ENCODE peak calls at places on chromosomes 11 and 22, in four cellular contexts. J is mesothelial cell of epicardium, I is upper lobe of right lung, D is ovary. M is an unnamed sample.

GRCh38 chr22:37627545-37627944 is 11.9 kb upstream of the SH3BP1 start:
- DNase-seq in J (no peak), I (no peak), D (no peak), M (no peak)

GRCh38 chr11:128716661-128717210 is 22.9 kb downstream of the FLI1 start:
- DNase-seq in J (no peak), I (no peak), D (no peak), M (no peak)

GRCh38 chr22:27880778-27881394 is 38.2 kb downstream of the PITPNB start:
- DNase-seq in J (no peak), I (no peak), D (no peak), M (peak; percentile 46)

GRCh38 chr11:102061276-102061675 is 14.0 kb downstream of the CFAP300 start:
- DNase-seq in J (no peak), I (no peak), D (no peak), M (no peak)

GRCh38 chr22:36562261-36562835 is 33.4 kb upstream of the EIF3D start:
- DNase-seq in J (no peak), I (no peak), D (no peak), M (peak; percentile 46)

GRCh38 chr11:67281552-67282150 is 7.5 kb upstream of the ANKRD13D start:
- DNase-seq in J (no peak), I (peak; percentile 58), D (peak; percentile 33), M (no peak)

GRCh38 chr22:42596376-42596775 is 18.3 kb downstream of the POLDIP3 start:
- DNase-seq in J (no peak), I (no peak), D (peak; percentile 53), M (no peak)

GRCh38 chr22:49052023-49052538 is 775.6 kb downstream of the BRD1 start:
- DNase-seq in J (no peak), I (peak; percentile 58), D (peak; percentile 45), M (no peak)

GRCh38 chr11:112182867-112183266 is 7.6 kb downstream of the BCO2 start:
- DNase-seq in J (no peak), I (no peak), D (no peak), M (no peak)

GRCh38 chr11:11263238-11264030 is 89.6 kb downstream of the CSNK2A3 start:
- DNase-seq in J (no peak), I (no peak), D (no peak), M (no peak)

GRCh38 chr22:28977481-28977971 is 84.1 kb downstream of the C22orf31 start:
- DNase-seq in J (no peak), I (no peak), D (no peak), M (peak; percentile 43)

GRCh38 chr11:116807601-116808261 is 15.4 kb downstream of the APOA4 start:
- DNase-seq in J (no peak), I (no peak), D (no peak), M (no peak)

GRCh38 chr11:975824-976223 is 50.2 kb downstream of the AP2A2 start:
- DNase-seq in J (no peak), I (no peak), D (peak; percentile 59), M (no peak)
- TF ChIP-seq CTCF in J (no peak), I (peak; percentile 11), D (no peak), M (no peak)

GRCh38 chr22:44729391-44730012 is 22.9 kb upstream of the ARHGAP8 start:
- DNase-seq in J (no peak), I (no peak), D (peak; percentile 87), M (no peak)
- TF ChIP-seq CTCF in J (no peak), I (peak; percentile 29), D (peak; percentile 38), M (no peak)

GRCh38 chr11:70796601-70797000 is 398.3 kb downstream of the CTTN start:
- DNase-seq in J (no peak), I (no peak), D (no peak), M (no peak)
- TF ChIP-seq CTCF in J (no peak), I (no peak), D (no peak), M (no peak)

DNA sequence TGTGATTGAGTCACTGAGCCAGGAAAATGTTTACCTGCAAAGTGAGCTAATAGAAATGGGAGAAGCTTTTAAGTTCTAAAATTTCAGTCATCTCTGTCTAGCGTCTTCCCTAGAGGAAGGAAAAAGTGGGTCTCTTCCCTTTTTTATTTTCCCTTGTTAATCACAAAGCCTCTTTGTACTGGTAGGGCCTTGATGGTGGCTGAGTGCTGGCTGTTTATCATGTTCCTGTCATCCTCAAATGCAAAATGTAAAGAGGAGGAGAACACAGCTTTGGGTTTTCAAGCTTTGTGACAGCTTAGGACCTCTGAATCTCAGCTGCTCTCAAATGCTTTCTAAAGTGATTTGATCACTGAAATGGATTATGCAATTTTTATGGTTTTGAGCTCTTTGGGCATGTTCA is 222.0 kb downstream of the TMEM135 start:
- DNase-seq in J (no peak), I (no peak), D (no peak), M (no peak)
- TF ChIP-seq CTCF in J (no peak), I (no peak), D (no peak), M (no peak)

GRCh38 chr11:123475478-123475877 is 45.4 kb downstream of the GRAMD1B start:
- DNase-seq in J (no peak), I (no peak), D (no peak), M (no peak)
- TF ChIP-seq CTCF in J (no peak), I (no peak), D (no peak), M (no peak)

GRCh38 chr11:114785820-114786219 is 107.5 kb downstream of the NXPE2 start:
- DNase-seq in J (no peak), I (no peak), D (no peak), M (no peak)
- TF ChIP-seq CTCF in J (no peak), I (no peak), D (no peak), M (no peak)

GRCh38 chr22:24969588-24970301 is 17.2 kb downstream of the KIAA1671 start:
- DNase-seq in J (no peak), I (no peak), D (no peak), M (no peak)

GRCh38 chr22:24964441-24964840 is 11.9 kb downstream of the KIAA1671 start:
- DNase-seq in J (no peak), I (no peak), D (no peak), M (no peak)

GRCh38 chr22:24962835-24963234 is 10.3 kb downstream of the KIAA1671 start:
- DNase-seq in J (no peak), I (no peak), D (no peak), M (no peak)

GRCh38 chr22:24968066-24968561 is 15.6 kb downstream of the KIAA1671 start:
- DNase-seq in J (no peak), I (no peak), D (no peak), M (no peak)

DNA sequence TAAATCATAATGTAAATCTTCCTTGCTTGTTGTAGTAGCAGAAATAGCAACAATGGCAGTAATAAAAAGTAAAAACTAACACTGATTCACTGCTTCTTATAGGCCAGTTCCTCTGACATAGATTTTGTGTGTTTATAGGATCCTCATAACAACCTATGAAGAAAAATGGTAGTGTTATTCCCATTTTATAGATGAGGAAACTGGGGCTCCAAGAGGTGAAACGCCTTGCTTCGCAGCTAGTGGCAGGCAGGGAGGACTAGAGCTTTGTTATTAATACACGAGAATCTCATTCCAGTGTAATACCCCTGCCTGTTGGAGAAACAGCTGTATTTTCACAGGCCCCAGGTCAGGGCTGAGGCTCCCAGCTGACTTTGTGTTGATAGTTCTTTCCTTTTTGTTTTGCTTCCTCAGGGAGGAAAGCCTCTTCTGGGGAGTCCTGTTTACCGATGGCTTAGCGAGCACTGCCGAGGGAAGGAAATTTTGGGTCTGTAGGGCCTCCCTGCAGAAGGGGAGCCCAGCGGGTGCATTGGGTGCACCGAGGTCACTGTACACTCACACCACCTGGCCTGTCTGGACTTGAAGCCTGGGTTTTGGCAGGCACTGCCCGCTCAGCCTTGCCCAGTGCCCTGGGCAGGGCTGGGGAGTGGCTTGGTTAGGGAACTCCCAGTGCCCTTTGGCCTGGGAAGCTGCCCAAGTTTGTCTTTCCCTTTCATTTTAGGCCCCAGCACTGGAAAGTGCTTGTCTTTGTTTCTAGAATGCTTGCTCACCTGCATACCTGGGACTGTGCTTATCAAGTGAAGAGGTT is 13.5 kb downstream of the KIAA1671 start:
- DNase-seq in J (no peak), I (peak; percentile 86), D (peak; percentile 85), M (peak; percentile 59)
- TF ChIP-seq CTCF in J (no peak), I (no peak), D (no peak), M (no peak)

DNA sequence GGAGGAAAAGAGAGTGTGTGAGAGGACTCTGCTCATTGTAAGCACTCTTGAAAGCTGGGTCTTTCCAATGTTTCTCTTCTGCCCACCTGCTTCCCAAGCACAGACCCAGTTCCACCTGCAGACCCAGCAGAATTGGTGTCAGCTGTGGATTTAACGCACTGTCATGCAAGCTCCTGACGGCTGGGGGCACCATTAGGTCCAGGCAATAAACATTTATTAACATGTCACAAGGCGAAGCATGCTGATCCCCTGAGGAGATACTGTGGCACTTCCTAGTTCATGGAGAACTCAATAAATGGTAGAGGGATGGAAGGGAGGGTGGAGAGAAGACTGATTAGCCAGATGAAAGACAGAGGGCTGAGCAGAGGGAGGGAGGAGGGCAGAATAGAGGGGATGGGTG is 68.3 kb upstream of the TSPAN18 start:
- DNase-seq in J (no peak), I (no peak), D (no peak), M (peak; percentile 20)
- TF ChIP-seq CTCF in J (no peak), I (peak; percentile 18), D (no peak), M (no peak)

DNA sequence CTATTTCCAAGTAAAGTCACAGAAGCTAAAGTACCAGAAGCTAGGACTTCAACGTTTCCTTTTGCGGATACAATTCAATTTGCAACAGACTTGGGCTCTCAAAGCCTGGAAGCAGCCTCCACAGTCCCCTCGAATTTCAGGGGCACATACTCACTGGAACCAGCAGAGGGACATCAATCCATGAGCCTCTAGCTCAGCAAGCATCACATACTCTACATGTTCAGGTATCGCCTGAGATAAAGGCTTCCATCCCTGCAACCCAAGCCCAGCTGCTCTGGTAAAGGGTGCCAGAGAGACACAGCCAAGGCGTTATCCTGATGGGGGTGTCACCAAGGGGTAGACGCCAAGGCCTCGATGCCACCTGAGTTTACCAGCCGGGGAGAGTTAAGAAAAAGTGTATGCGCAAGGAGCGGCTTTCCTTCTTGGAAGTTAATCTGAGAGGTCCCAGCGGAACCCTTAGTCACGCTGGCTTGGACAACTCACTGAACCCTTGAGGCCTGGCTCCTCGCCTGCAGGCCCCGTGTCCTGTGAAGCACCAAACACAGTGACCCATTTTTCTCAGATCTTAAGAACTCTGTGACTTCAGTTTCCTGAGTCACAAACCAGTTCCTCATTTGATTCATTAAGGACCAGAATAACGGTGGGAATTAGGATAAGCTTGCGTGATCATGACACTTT is 13.0 kb downstream of the LTO1 start:
- DNase-seq in J (no peak), I (peak; percentile 55), D (peak; percentile 17), M (no peak)
- TF ChIP-seq CTCF in J (peak; percentile 21), I (no peak), D (no peak), M (peak; percentile 27)

M was measured in Calu3.